ENCODE peak calls at places on chromosomes 6 and 20, in four cellular contexts. V is neural progenitor cell, Y is fibroblast of lung, O is GM23338. J is an unnamed sample.

GRCh38 chr20:12394786-12395185 is 477.1 kb downstream of the BTBD3 start:
- DNase-seq in Y (no peak), O (peak; percentile 45), V (peak; percentile 29), J (no peak)

GRCh38 chr6:39312912-39313525 is 1.2 kb downstream of the KCNK17 start:
- DNase-seq in Y (no peak), O (no peak), V (no peak), J (no peak)

GRCh38 chr20:19956976-19957375 is 60.2 kb upstream of the NAA20 start:
- DNase-seq in V (no peak), O (no peak), Y (no peak), J (no peak)

GRCh38 chr6:13299909-13300308 is 28.4 kb downstream of the TBC1D7 start:
- DNase-seq in V (no peak), Y (no peak), O (no peak), J (no peak)

GRCh38 chr6:116424001-116424400 is 37.2 kb upstream of the CALHM6 start:
- DNase-seq in Y (peak; percentile 49), O (no peak), V (no peak), J (no peak)

GRCh38 chr6:80976336-80976735 is 776.1 kb downstream of the TENT5A start:
- DNase-seq in V (no peak), O (no peak), Y (peak; percentile 4), J (no peak)

GRCh38 chr20:48727226-48727625 is 100.6 kb downstream of the PREX1 start:
- DNase-seq in O (no peak), Y (no peak), V (no peak), J (no peak)

GRCh38 chr6:150250826-150251225 is 108.0 kb downstream of the PPP1R14C start:
- DNase-seq in O (peak; percentile 40), V (no peak), Y (peak; percentile 86), J (no peak)

GRCh38 chr6:40512340-40512739 is 74.8 kb downstream of the LRFN2 start:
- DNase-seq in Y (no peak), V (no peak), O (no peak), J (no peak)

GRCh38 chr20:7459123-7459522 is 481.1 kb downstream of the HAO1 start:
- DNase-seq in V (no peak), O (no peak), Y (peak; percentile 37), J (no peak)

GRCh38 chr20:31587545-31588389 is 17.3 kb upstream of the ID1 start:
- DNase-seq in V (peak; percentile 47), Y (peak; percentile 43), O (peak; percentile 76), J (no peak)

GRCh38 chr20:23116301-23117089 is 30.4 kb upstream of the CD93 start:
- DNase-seq in O (no peak), Y (peak; percentile 7), V (no peak), J (peak; percentile 62)

GRCh38 chr6:19788684-19789083 is 48.5 kb upstream of the ID4 start:
- DNase-seq in Y (no peak), V (no peak), O (no peak), J (no peak)

GRCh38 chr6:71513036-71513435 is 224.4 kb downstream of the OGFRL1 start:
- DNase-seq in V (no peak), O (no peak), Y (no peak), J (no peak)

GRCh38 chr20:42530855-42531674 is 658.6 kb downstream of the PTPRT start:
- DNase-seq in V (peak; percentile 60), Y (no peak), O (peak; percentile 13), J (peak; percentile 26)

GRCh38 chr6:7262746-7263335 is 50.2 kb downstream of the SSR1 start:
- DNase-seq in Y (no peak), O (no peak), V (no peak), J (no peak)

GRCh38 chr6:13336553-13336952 is 8.2 kb upstream of the TBC1D7 start:
- DNase-seq in V (peak; percentile 77), Y (peak; percentile 94), O (peak; percentile 92), J (peak; percentile 72)

GRCh38 chr6:453152-453551 is 61.6 kb downstream of the IRF4 start:
- DNase-seq in Y (no peak), V (no peak), O (no peak), J (no peak)

GRCh38 chr6:26319405-26320128 is 45.4 kb upstream of the BTN3A2 start:
- DNase-seq in O (peak; percentile 69), Y (no peak), V (peak; percentile 55), J (no peak)

GRCh38 chr6:15032015-15032414 is 213.9 kb upstream of the JARID2 start:
- DNase-seq in O (no peak), V (no peak), Y (no peak), J (no peak)

GRCh38 chr20:54168961-54169862 is 4.6 kb downstream of the CYP24A1 start:
- DNase-seq in O (no peak), Y (peak; percentile 22), V (no peak), J (no peak)

GRCh38 chr6:166476634-166477215 is 94.0 kb upstream of the MPC1 start:
- DNase-seq in V (no peak), O (no peak), Y (no peak), J (no peak)

GRCh38 chr6:142544199-142544838 is 242.5 kb downstream of the ADGRG6 start:
- DNase-seq in O (no peak), V (no peak), Y (no peak), J (no peak)

GRCh38 chr20:17634666-17635319 is 47.2 kb downstream of the RRBP1 start:
- DNase-seq in Y (no peak), O (no peak), V (no peak), J (no peak)

GRCh38 chr6:27617046-27617687 is 144.3 kb upstream of the ZNF184 start:
- DNase-seq in Y (peak; percentile 25), O (peak; percentile 54), V (peak; percentile 51), J (no peak)

GRCh38 chr6:157150076-157150475 is 173.2 kb downstream of the TMEM242 start:
- DNase-seq in V (no peak), Y (peak; percentile 92), O (no peak), J (no peak)

GRCh38 chr6:105326216-105326615 is 76.7 kb downstream of the PREP start:
- DNase-seq in Y (peak; percentile 90), O (no peak), V (no peak), J (no peak)

GRCh38 chr20:51431321-51431720 is 111.2 kb downstream of the NFATC2 start:
- DNase-seq in Y (no peak), O (no peak), V (no peak), J (no peak)

DNA sequence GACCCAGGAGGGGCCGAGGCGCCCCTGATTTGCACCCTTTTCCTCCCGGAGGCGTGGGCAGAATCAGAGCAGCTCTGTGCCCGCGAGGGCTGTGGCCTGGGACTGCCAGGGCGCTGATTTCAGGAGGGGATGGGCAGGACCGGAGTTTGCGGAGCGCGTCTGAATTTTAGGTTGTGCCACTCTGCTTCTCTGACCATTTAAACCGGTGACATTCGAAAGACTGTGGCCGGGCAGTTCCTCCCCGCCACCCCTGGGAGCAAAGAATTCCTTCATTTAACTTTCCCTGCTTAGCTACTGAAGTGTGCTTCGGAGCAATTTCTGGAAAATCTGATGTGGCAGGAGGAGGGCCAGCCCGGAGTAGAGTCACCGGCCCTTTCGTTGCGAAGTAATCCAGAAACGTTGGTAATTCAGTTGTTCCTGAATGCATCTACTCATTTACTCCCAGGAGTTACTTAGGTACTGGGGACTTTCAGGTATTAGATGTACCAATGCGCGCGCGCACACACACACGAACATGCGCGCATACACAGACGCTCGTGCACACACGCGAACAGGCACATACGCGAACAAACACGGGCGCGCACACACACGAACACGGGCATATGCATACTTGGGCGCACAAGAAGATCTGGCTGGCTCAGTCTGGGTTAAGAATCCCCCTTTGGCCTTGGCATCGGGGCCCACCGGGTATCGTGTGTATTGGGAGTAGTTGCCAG is 576 bp downstream of the CCDC170 start:
- DNase-seq in Y (peak; percentile 58), O (peak; percentile 57), V (peak; percentile 61), J (no peak)
- TF ChIP-seq EZH2 in Y (no peak), O (peak; percentile 32), V (peak; percentile 66), J (no peak)

GRCh38 chr20:46010491-46011405 is 2.0 kb downstream of the MMP9 start:
- DNase-seq in Y (no peak), O (no peak), V (peak; percentile 22), J (no peak)
- TF ChIP-seq EZH2 in Y (peak; percentile 89), O (no peak), V (no peak), J (no peak)

GRCh38 chr6:10384333-10384718 is 30.5 kb downstream of the TFAP2A start:
- DNase-seq in V (no peak), Y (no peak), O (no peak), J (no peak)

GRCh38 chr6:10382322-10382721 is 32.6 kb downstream of the TFAP2A start:
- DNase-seq in V (peak; percentile 50), O (no peak), Y (no peak), J (no peak)

GRCh38 chr6:10384064-10384317 is 30.9 kb downstream of the TFAP2A start:
- DNase-seq in O (no peak), V (no peak), Y (no peak), J (no peak)

GRCh38 chr6:10382728-10383127 is 32.1 kb downstream of the TFAP2A start:
- DNase-seq in V (no peak), Y (no peak), O (no peak), J (no peak)

DNA sequence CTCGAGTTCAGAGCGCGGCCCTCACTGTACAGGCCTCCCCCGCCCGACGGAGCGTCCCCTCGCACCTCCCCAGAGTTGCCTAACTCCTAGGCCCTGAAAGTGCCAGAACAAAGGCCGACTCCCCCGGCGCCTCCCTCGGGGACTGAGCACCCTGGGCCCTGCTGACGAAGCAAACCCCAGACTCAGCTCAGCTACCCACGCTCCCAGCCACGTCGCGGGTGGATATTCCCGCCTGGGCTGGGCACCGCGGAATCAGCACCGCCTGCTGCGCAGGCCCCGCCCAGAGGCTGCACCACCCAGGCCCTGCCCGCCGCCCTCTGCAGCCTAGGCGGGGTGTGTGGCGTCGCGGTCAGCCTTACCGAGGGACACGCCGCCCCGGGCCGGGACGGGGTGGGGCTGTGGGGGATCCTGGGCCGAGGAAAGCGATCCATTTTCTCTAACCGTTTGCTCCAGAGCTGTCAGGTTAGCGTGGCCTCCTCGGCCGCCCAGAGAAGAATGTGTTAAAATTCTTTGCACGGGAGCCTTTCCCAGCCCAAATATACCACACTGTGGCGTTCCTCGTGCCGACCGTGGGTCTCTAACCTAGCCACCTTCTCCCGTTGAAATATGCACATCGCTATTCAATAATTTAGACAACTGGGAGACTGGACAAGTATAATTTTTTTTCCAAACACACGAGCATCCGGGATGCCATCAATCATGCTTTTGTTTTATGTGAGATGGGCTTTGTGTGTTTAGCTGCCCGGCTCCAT is 31.4 kb downstream of the TFAP2A start:
- DNase-seq in Y (no peak), O (peak; percentile 50), V (peak; percentile 66), J (no peak)
- TF ChIP-seq EZH2 in Y (no peak), O (peak; percentile 59), V (no peak), J (no peak)

DNA sequence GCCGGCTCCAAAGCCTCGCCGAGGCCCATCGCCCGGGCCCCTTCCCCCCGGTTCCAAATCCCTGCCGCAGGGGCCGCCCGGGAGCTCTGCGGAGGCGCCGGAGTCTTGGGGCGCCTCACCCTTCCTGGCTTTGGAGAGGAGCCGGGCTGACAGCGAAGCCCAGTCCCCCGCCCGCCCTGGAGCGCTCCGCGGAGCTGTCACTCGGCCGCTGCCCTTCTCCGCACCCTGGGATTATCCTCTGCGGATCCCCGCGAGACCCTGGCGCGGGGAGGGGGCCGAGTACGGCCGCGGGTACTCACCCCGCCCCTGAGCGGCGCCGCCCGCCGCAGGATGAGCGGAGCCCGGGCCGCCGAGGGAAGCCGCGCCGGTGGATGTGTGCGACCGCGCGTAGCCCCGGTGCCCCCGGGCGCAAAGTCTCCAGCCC is 343 bp downstream of the SNAP91 start:
- DNase-seq in Y (peak; percentile 19), O (peak; percentile 60), V (peak; percentile 73), J (no peak)
- TF ChIP-seq EZH2 in Y (no peak), O (peak; percentile 36), V (no peak), J (no peak)

DNA sequence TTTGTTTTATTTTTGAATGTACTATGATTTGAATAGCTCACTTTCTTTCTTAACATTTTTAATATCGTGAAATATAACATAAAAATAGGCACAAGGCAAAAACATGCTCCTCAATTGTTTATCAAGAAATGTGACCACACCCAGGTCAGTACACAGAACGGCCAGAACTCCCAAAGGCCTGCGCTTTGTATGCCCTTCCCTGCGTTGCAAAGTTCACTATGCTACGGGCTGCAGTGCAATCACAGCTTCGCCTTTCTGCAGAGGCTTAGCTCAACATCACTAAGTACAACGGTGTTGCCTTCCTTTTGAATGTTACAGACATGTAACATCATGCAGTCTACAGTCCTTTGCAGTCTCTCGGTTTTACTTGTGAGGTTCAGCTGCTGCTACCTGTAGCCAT is 333.4 kb downstream of the THBS2 start:
- DNase-seq in Y (no peak), V (no peak), O (no peak), J (no peak)
- TF ChIP-seq EZH2 in Y (no peak), V (no peak), O (no peak), J (no peak)

J was measured in DND-41.